ENCODE peak calls at places on chromosomes 1 and 21, in nine cellular contexts. C is transverse colon, S is neural progenitor cell, V is thoracic aorta, O is uterus, G is heart left ventricle, I is epithelial cell of esophagus, F is heart right ventricle, J is WERI-Rb-1. X is an unnamed sample.

GRCh38 chr1:76068542-76068941 is 6.0 kb upstream of the ST6GALNAC3 start:
- DNase-seq in J (no peak), F (no peak), V (no peak), I (peak; percentile 15), C (no peak), S (no peak), G (no peak), O (no peak), X (no peak)

GRCh38 chr1:197771388-197771787 is 3.9 kb downstream of the DENND1B start:
- DNase-seq in J (no peak), O (no peak), V (no peak), I (peak; percentile 24), C (no peak), F (no peak), G (no peak), S (no peak), X (no peak)

GRCh38 chr21:33975548-33976081 is 60.0 kb upstream of the ATP5PO start:
- DNase-seq in I (peak; percentile 86), S (no peak), C (peak; percentile 25), F (no peak), G (no peak), V (no peak), O (no peak), J (no peak), X (no peak)

GRCh38 chr1:42340093-42340492 is 5.1 kb upstream of the FOXJ3 start:
- DNase-seq in O (no peak), G (no peak), J (no peak), F (no peak), S (peak; percentile 67), C (peak; percentile 30), V (no peak), I (peak; percentile 93), X (peak; percentile 61)

GRCh38 chr1:179955318-179955638 is 668 bp downstream of the CEP350 start:
- DNase-seq in G (no peak), F (no peak), O (no peak), V (no peak), J (no peak), C (no peak), S (no peak), I (no peak), X (no peak)

GRCh38 chr1:94971491-94971924 is 44.6 kb upstream of the CNN3 start:
- DNase-seq in J (no peak), O (no peak), S (no peak), V (no peak), C (no peak), I (peak; percentile 60), F (no peak), G (no peak), X (no peak)

GRCh38 chr21:45866473-45867010 is 115.0 kb upstream of the COL6A1 start:
- DNase-seq in V (no peak), S (no peak), I (no peak), G (no peak), C (no peak), J (no peak), F (no peak), O (no peak), X (no peak)

GRCh38 chr1:156898151-156898550 is 4.6 kb downstream of the PEAR1 start:
- DNase-seq in S (no peak), F (peak; percentile 76), G (peak; percentile 87), O (peak; percentile 47), V (no peak), I (peak; percentile 63), C (no peak), J (no peak), X (no peak)

GRCh38 chr1:15328785-15329480 is 80.8 kb upstream of the EFHD2 start:
- DNase-seq in I (peak; percentile 35), S (no peak), G (peak; percentile 77), C (no peak), V (no peak), J (no peak), F (peak; percentile 84), O (peak; percentile 42), X (no peak)

GRCh38 chr1:23910553-23911246 is 2.5 kb downstream of the CNR2 start:
- DNase-seq in V (no peak), F (no peak), G (no peak), C (no peak), S (no peak), O (no peak), J (peak; percentile 34), I (no peak), X (no peak)

GRCh38 chr21:41742073-41742875 is 24.6 kb downstream of the RIPK4 start:
- DNase-seq in G (no peak), J (no peak), O (no peak), S (no peak), I (no peak), V (no peak), C (no peak), F (no peak), X (no peak)

GRCh38 chr1:32972814-32973428 is 8.3 kb upstream of the RNF19B start:
- DNase-seq in F (peak; percentile 50), I (peak; percentile 57), G (peak; percentile 75), J (peak; percentile 85), S (peak; percentile 91), V (no peak), C (peak; percentile 43), O (peak; percentile 40), X (no peak)

GRCh38 chr1:32247983-32248889 is 1.2 kb downstream of the FAM167B start:
- DNase-seq in S (peak; percentile 91), G (peak; percentile 94), V (peak; percentile 65), F (peak; percentile 86), O (peak; percentile 73), J (peak; percentile 75), I (peak; percentile 79), C (peak; percentile 92), X (no peak)

GRCh38 chr1:195894411-195894810 is 713.8 kb downstream of the KCNT2 start:
- DNase-seq in O (no peak), I (no peak), S (no peak), V (peak; percentile 3), J (no peak), C (no peak), F (no peak), G (no peak), X (no peak)

GRCh38 chr1:89971600-89971999 is 23.3 kb upstream of the ZNF326 start:
- DNase-seq in I (peak; percentile 75), F (no peak), O (no peak), G (no peak), V (no peak), S (no peak), J (no peak), C (no peak), X (no peak)

GRCh38 chr1:26477446-26478152 is 5.4 kb downstream of the HMGN2 start:
- DNase-seq in O (no peak), F (no peak), V (no peak), J (no peak), S (no peak), C (no peak), G (no peak), I (no peak), X (no peak)

GRCh38 chr1:223714849-223715709 is 2.7 kb downstream of the CAPN2 start:
- DNase-seq in I (peak; percentile 98), V (no peak), F (no peak), J (peak; percentile 49), G (no peak), C (peak; percentile 47), S (peak; percentile 41), O (no peak), X (no peak)

DNA sequence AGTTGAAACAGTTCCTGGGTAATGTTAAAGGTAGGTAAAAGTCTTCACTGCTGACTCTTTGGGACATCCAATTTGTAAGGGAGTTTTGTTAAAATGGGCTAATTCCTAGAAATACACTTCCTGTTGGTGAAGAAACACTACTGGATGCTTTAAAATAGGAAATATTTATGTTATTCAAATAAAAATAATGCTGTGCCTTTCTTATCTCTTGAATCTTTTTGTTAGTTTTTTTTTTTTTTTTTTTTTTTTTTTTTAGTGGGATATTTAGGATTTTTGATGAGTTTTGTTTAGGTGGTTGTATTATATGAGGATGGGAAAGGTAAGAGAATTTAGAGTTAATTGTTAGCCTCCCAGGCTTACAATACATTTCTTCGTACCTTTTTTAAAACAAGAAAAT is 4.5 kb downstream of the MAGI3 start:
- DNase-seq in O (no peak), I (no peak), J (no peak), S (no peak), V (no peak), F (no peak), G (no peak), C (no peak), X (no peak)
- H3K4me3 ChIP-seq in O (no peak overlapping the region), I (no peak overlapping the region), J (no peak overlapping the region), S (no peak overlapping the region), V (no peak overlapping the region), F (no peak overlapping the region), G (no peak overlapping the region), C (no peak overlapping the region), X (no peak overlapping the region)

GRCh38 chr1:16900771-16901170 is 5.0 kb downstream of the RNU1-2 start:
- DNase-seq in V (no peak), F (no peak), J (peak; percentile 87), G (no peak), S (no peak), O (no peak), C (no peak), I (peak; percentile 48), X (no peak)
- TF ChIP-seq CTCF in V (no peak), F (no peak), J (no peak), G (no peak), S (peak; percentile 13), O (no peak), C (peak; percentile 31), I (peak; percentile 52), X (peak; percentile 40)

DNA sequence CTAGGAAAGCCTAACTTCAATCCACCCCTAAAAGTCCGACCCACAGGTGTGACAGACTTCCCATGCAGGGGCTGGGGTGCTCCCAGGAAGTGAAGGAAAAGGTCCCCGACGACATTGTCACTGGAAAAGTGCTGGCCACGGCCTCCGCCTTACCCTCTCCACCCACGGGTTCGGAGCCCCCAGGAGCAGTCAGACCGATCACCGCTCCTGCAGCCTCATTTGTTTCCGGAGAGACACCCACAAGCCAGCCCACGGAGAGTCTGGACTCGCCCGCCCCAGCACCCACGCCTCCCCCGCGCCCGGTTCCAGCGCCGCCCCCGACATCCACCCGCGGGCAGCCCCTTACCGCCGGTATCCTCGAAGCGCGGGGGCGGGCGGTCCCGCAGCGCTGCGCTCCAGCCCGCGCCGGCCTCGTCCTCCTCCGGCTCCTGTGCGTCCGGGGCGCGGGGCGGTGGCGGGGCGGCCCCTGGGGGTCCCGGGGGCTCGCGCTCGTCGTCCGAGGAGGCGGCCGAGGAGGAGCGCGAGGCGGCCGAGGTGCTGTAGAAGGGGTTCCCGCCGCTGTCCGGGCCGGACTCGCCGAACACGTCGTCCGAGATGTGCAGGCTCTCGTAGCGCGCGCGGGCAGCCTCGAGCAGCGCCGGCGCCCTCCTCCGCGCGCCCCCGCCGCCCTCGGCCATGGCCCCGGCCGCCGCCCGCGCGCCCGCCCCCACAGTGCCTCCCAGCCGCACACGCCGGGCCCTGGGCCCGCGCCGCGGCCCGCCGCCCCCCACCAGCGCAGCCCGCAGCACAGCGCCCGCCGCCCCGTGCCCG is 675 bp downstream of the PGBD5 start:
- DNase-seq in F (no peak), S (peak; percentile 56), V (no peak), J (peak; percentile 37), I (no peak), O (no peak), C (no peak), G (peak; percentile 63), X (no peak)
- H3K4me3 ChIP-seq in F (peak overlapping the region; percentile 45), S (peak overlapping the region; percentile 64), V (peak overlapping the region; percentile 58), J (peak overlapping the region; percentile 60), I (peak overlapping the region; percentile 41), O (peak overlapping the region; percentile 13), C (peak overlapping the region; percentile 40), G (peak overlapping the region; percentile 57), X (peak overlapping the region; percentile 52)

DNA sequence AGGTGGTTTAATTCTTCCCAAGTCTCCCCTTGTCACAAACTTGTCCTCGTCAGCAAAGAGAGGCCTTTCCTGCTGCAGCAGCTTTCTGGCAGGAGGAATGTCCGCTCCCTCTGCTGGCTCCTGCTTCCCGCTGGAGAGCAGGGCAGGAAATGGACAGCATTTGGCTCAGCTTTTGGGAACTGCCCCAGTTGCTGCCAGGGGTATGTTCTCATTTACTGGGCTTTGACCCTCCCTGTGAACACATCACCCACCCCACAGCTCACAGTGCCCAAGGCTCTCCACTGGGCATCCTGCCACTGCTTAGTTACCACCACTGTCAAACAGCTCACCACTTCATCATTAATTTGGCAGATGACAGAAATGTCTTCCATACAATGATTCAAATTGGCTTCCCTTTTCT is 75.4 kb downstream of the MRPL37 start:
- DNase-seq in O (peak; percentile 82), F (peak; percentile 82), J (no peak), C (peak; percentile 36), V (peak; percentile 87), I (peak; percentile 42), G (peak; percentile 79), S (no peak), X (no peak)
- TF ChIP-seq CTCF in O (peak; percentile 32), F (peak; percentile 68), J (no peak), C (no peak), V (peak; percentile 33), I (peak; percentile 32), G (peak; percentile 63), S (no peak), X (no peak)